ENCODE peak calls at places on chromosome 17, in five cellular contexts. T, X, J, N and B are unnamed samples. For H3K4me1, the result is how much of the 10 kb centered on the place peaks cover.

GRCh38 chr17:15261818-15262290 is 3.3 kb downstream of the PMP22 start:
- DNase-seq in T (no peak), X (no peak), J (no peak), N (no peak), B (peak)

GRCh38 chr17:80252871-80253270 is 7.8 kb upstream of the RNF213 start:
- DNase-seq in T (no peak), X (no peak), J (peak), N (peak), B (no peak)

GRCh38 chr17:51203838-51204237 is 37.6 kb downstream of the NME2 start:
- DNase-seq in T (no peak), X (no peak), J (no peak), N (no peak), B (no peak)

GRCh38 chr17:79162012-79162577 is 87.5 kb downstream of the ENGASE start:
- DNase-seq in T (no peak), X (no peak), J (no peak), N (no peak), B (no peak)

GRCh38 chr17:44655983-44656700 is at the start of gene MEIOC:
- DNase-seq in T (peak), X (peak), J (peak), N (peak), B (no peak)

GRCh38 chr17:19513897-19514488 is 19.7 kb upstream of the SLC47A1 start:
- DNase-seq in T (peak), X (peak), J (peak), N (no peak), B (peak)

GRCh38 chr17:43723697-43724359 is 34.8 kb downstream of the SOST start:
- DNase-seq in T (no peak), X (peak), J (no peak), N (no peak), B (peak)

GRCh38 chr17:46817901-46818209 is 637 bp downstream of the WNT3 start:
- DNase-seq in T (no peak), X (no peak), J (no peak), N (no peak), B (no peak)

GRCh38 chr17:73924083-73924482 is 279.4 kb upstream of the RPL38 start:
- DNase-seq in T (no peak), X (no peak), J (no peak), N (no peak), B (no peak)

GRCh38 chr17:36679815-36680467 is 78.6 kb downstream of the MRM1 start:
- DNase-seq in T (no peak), X (no peak), J (no peak), N (no peak), B (no peak)

GRCh38 chr17:29640413-29640812 is 17.7 kb upstream of the CORO6 start:
- DNase-seq in T (no peak), X (peak), J (peak), N (no peak), B (peak)

GRCh38 chr17:29835438-29836351 is 94.3 kb downstream of the SSH2 start:
- DNase-seq in T (no peak), X (peak), J (peak), N (no peak), B (no peak)

GRCh38 chr17:68446626-68447041 is 10.7 kb downstream of the WIPI1 start:
- DNase-seq in T (no peak), X (no peak), J (peak), N (no peak), B (no peak)

GRCh38 chr17:31085563-31085962 is 9.2 kb upstream of the NF1 start:
- DNase-seq in T (no peak), X (peak), J (peak), N (no peak), B (peak)

GRCh38 chr17:31548709-31549108 is 157.2 kb downstream of the RAB11FIP4 start:
- DNase-seq in T (no peak), X (no peak), J (no peak), N (no peak), B (no peak)

GRCh38 chr17:79738643-79739042 is 7.9 kb downstream of the ENPP7 start:
- DNase-seq in T (no peak), X (no peak), J (no peak), N (no peak), B (no peak)

GRCh38 chr17:77952368-77952767 is 6.1 kb upstream of the TNRC6C start:
- DNase-seq in T (no peak), X (no peak), J (no peak), N (no peak), B (no peak)

GRCh38 chr17:39144414-39144813 is 7.0 kb downstream of the PLXDC1 start:
- DNase-seq in T (no peak), X (peak), J (no peak), N (no peak), B (peak)

GRCh38 chr17:511001-511690 is 158.5 kb upstream of the RPH3AL start:
- DNase-seq in T (no peak), X (peak), J (no peak), N (no peak), B (peak)

DNA sequence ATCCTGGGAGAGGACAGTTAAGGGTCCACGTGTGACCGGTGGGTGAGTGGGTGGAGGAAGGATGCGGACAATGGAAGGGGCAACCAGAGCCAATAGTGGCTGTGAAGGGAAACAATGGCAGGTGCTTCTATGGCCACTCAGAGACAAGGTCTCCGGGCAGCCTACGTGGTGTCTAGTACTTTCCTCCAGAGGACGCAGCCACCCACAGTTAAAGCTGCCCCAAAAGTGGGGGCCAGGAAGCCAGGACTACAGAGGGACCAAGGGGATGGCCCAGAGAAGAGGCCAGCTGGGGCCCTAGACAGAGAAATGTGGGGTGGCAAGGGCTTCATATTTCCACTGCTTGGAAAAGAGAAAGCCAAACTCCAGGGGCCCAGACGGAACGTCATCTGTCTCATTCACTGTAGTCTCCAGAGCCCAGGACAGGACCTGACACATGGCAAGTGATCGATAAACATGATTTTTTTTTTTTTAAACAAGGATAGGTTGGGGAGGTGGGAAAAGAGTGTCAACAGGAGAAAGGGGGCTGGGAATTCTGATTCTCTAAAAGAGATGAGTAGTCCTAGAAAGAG is 861 bp upstream of the PER1 start:
- DNase-seq in T (no peak), X (no peak), J (no peak), N (no peak), B (no peak)
- H3K14ac ChIP-seq in T (no peak), X (peak), J (no peak), N (no peak), B (no peak)

GRCh38 chr17:81396722-81397313 is 1.6 kb downstream of the BAHCC1 start:
- DNase-seq in T (no peak), X (no peak), J (peak), N (no peak), B (peak)

GRCh38 chr17:81399481-81400153 is 4.4 kb downstream of the BAHCC1 start:
- DNase-seq in T (no peak), X (no peak), J (no peak), N (no peak), B (peak)

GRCh38 chr17:81397314-81398169 is 2.3 kb downstream of the BAHCC1 start:
- DNase-seq in T (peak), X (peak), J (no peak), N (no peak), B (peak)

GRCh38 chr17:81398855-81399451 is 3.7 kb downstream of the BAHCC1 start:
- DNase-seq in T (no peak), X (no peak), J (no peak), N (no peak), B (peak)

GRCh38 chr17:81398170-81398854 is 3.1 kb downstream of the BAHCC1 start:
- DNase-seq in T (no peak), X (peak), J (no peak), N (no peak), B (peak)
- H3K4me3 ChIP-seq in T (peak), X (peak), J (peak), N (peak), B (peak)

DNA sequence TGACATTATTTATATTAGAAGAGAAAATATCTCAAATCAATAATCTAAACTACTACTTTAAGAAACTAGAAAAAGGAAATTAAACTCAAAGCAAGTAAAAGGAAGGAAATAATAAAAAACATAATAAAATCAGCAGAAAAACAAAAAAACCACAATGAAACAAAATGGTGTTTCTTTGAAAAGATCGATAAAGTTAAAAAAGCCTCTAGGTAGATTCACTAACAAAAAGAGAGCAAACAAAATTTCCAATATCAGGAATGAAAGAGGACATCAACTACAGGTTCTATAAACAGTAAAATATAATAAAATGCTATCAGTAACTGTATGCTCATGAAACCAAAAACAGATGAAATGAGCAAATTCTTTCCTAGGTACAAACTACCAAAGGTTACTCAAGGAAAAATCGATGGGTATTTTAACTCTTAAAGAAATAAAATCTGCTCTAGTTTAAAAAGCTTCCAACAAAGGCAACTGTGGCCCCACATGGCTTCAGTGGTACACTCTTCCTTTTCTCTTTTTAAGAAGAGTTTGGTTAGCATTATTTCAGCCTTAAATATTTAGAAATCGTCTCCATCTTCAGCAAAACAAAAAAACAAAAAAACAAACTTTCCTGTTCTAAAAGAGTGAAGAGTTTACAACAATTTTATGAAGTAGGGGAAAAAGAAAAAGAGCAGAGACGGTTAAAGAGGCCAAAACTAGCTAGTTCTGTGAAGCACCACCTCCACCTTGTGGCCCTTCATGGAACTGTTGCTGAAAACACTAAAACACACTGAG is 102.2 kb downstream of the TRIM37 start:
- DNase-seq in T (peak), X (peak), J (peak), N (peak), B (peak)
- H3K4me1 ChIP-seq in T (under half), X (under half), J (under half), N (under half), B (under half)

GRCh38 chr17:81683208-81683583 is 401 bp downstream of the ARL16 start:
- DNase-seq in T (no peak), X (peak), J (no peak), N (no peak), B (no peak)
- H3K14ac ChIP-seq in T (peak), X (peak), J (peak), N (no peak), B (peak)